ENCODE peak calls at places on chromosomes 12 and 14, in five cellular contexts. N, R, C, H and I are unnamed samples.

GRCh38 chr12:126069549-126070165 is 1004.4 kb downstream of the AACS start:
- DNase-seq in N (no peak), R (peak; percentile 67), C (peak; percentile 79), H (peak; percentile 28), I (peak; percentile 38)

GRCh38 chr12:93015970-93016751 is 87.1 kb upstream of the EEA1 start:
- DNase-seq in N (no peak), R (no peak), C (no peak), H (no peak), I (no peak)

GRCh38 chr14:69968151-69968550 is 88.9 kb downstream of the SMOC1 start:
- DNase-seq in N (no peak), R (peak; percentile 8), C (no peak), H (no peak), I (no peak)

GRCh38 chr12:114403044-114403689 is 2.8 kb downstream of the TBX5 start:
- DNase-seq in N (peak; percentile 50), R (no peak), C (peak; percentile 32), H (no peak), I (no peak)

GRCh38 chr12:98821232-98821631 is 176.1 kb downstream of the APAF1 start:
- DNase-seq in N (no peak), R (no peak), C (no peak), H (no peak), I (no peak)

GRCh38 chr12:114710151-114710550 is 26.2 kb upstream of the TBX3 start:
- DNase-seq in N (no peak), R (no peak), C (no peak), H (no peak), I (no peak)

GRCh38 chr14:104107611-104108569 is 22.4 kb downstream of the ASPG start:
- DNase-seq in N (peak; percentile 10), R (no peak), C (peak; percentile 4), H (no peak), I (no peak)

GRCh38 chr14:88559852-88560251 is 3.0 kb upstream of the ZC3H14 start:
- DNase-seq in N (no peak), R (peak; percentile 74), C (no peak), H (no peak), I (no peak)

GRCh38 chr12:101039848-101040531 is 170.0 kb downstream of the SLC5A8 start:
- DNase-seq in N (no peak), R (no peak), C (no peak), H (no peak), I (no peak)

GRCh38 chr12:7961395-7962188 is 25.6 kb upstream of the SLC2A3 start:
- DNase-seq in N (no peak), R (no peak), C (no peak), H (no peak), I (no peak)

GRCh38 chr12:122064780-122065588 is 13.6 kb upstream of the MLXIP start:
- DNase-seq in N (peak; percentile 49), R (peak; percentile 93), C (no peak), H (no peak), I (no peak)

GRCh38 chr12:754871-755562 is 2.6 kb downstream of the WNK1 start:
- DNase-seq in N (no peak), R (peak; percentile 68), C (peak; percentile 27), H (no peak), I (no peak)

GRCh38 chr12:119841433-119842210 is 35.5 kb downstream of the CIT start:
- DNase-seq in N (no peak), R (peak; percentile 56), C (no peak), H (no peak), I (no peak)

GRCh38 chr12:116876151-116876869 is 4.9 kb downstream of the HRK start:
- DNase-seq in N (no peak), R (no peak), C (no peak), H (no peak), I (no peak)

GRCh38 chr14:56196274-56196673 is 78.1 kb downstream of the PELI2 start:
- DNase-seq in N (no peak), R (no peak), C (no peak), H (no peak), I (no peak)

GRCh38 chr12:128316981-128317526 is 50.1 kb downstream of the TMEM132C start:
- DNase-seq in N (no peak), R (no peak), C (no peak), H (no peak), I (no peak)

GRCh38 chr14:103880334-103880985 is 33.1 kb upstream of the PPP1R13B start:
- DNase-seq in N (peak; percentile 83), R (peak; percentile 58), C (peak; percentile 34), H (no peak), I (no peak)

GRCh38 chr14:86654558-86655184 is 1124.7 kb downstream of the FLRT2 start:
- DNase-seq in N (peak; percentile 23), R (peak; percentile 43), C (peak; percentile 69), H (peak; percentile 11), I (peak; percentile 40)

GRCh38 chr14:20623798-20624197 is 17.7 kb downstream of the OR6S1 start:
- DNase-seq in N (no peak), R (peak; percentile 50), C (peak; percentile 50), H (no peak), I (no peak)

GRCh38 chr14:87888136-87888999 is 104.6 kb downstream of the GALC start:
- DNase-seq in N (no peak), R (peak; percentile 35), C (peak; percentile 62), H (no peak), I (peak; percentile 15)

GRCh38 chr14:20684662-20685456 is 499 bp downstream of the RNASE4 start:
- DNase-seq in N (no peak), R (no peak), C (no peak), H (no peak), I (no peak)

GRCh38 chr14:75660630-75661498 is at the start of the genes ERG28 and TTLL5:
- DNase-seq in N (peak; percentile 96), R (peak; percentile 100), C (peak; percentile 97), H (peak; percentile 97), I (peak; percentile 98)

GRCh38 chr12:52029686-52030085 is 21.6 kb upstream of the NR4A1 start:
- DNase-seq in N (no peak), R (peak; percentile 57), C (no peak), H (no peak), I (no peak)

GRCh38 chr12:56593909-56594621 is 36.1 kb downstream of the BAZ2A start:
- DNase-seq in N (no peak), R (peak; percentile 66), C (peak; percentile 75), H (peak; percentile 32), I (peak; percentile 64)

GRCh38 chr12:52004042-52004648 is 2.6 kb upstream of the TAMALIN start:
- DNase-seq in N (no peak), R (peak; percentile 41), C (peak; percentile 43), H (no peak), I (peak; percentile 40)

GRCh38 chr12:9761407-9761736 is 671 bp upstream of the CD69 start:
- DNase-seq in N (no peak), R (peak; percentile 24), C (no peak), H (no peak), I (no peak)

GRCh38 chr12:45553204-45553603 is 176.3 kb upstream of the ARID2 start:
- DNase-seq in N (no peak), R (peak; percentile 32), C (no peak), H (no peak), I (no peak)

GRCh38 chr14:74035556-74035955 is 16.4 kb downstream of the BBOF1 start:
- DNase-seq in N (no peak), R (peak; percentile 8), C (no peak), H (no peak), I (no peak)

GRCh38 chr12:9049520-9050133 is 60.3 kb downstream of the KLRG1 start:
- DNase-seq in N (no peak), R (peak; percentile 37), C (peak; percentile 37), H (no peak), I (no peak)

GRCh38 chr14:50875359-50876090 is 3.7 kb downstream of the ABHD12B start:
- DNase-seq in N (no peak), R (peak; percentile 28), C (peak; percentile 85), H (peak; percentile 73), I (no peak)

GRCh38 chr12:123597100-123597499 is 4.8 kb upstream of the DDX55 start:
- DNase-seq in N (no peak), R (no peak), C (no peak), H (no peak), I (no peak)

GRCh38 chr12:54650884-54651283 is 2.7 kb upstream of the DCD start:
- DNase-seq in N (no peak), R (no peak), C (no peak), H (no peak), I (no peak)